ENCODE peak calls at places on chromosomes 11 and 22, in six cellular contexts. N is spleen, L is stomach, K is body of pancreas, O is upper lobe of right lung, M is Caco-2. S is an unnamed sample.

GRCh38 chr22:37199839-37200161 is 11.8 kb upstream of the C1QTNF6 start:
- DNase-seq in N (no peak), L (no peak), K (peak), O (no peak), M (peak), S (no peak)

GRCh38 chr11:68992743-68993255 is 12.0 kb upstream of the MRGPRD start:
- DNase-seq in N (peak), L (no peak), K (no peak), O (peak), M (peak), S (peak)

GRCh38 chr11:34345012-34345804 is 12.6 kb downstream of the ABTB2 start:
- DNase-seq in N (no peak), L (peak), K (peak), O (no peak), M (no peak), S (no peak)

GRCh38 chr11:125128450-125128849 is 17.0 kb upstream of the TMEM218 start:
- DNase-seq in N (no peak), L (no peak), K (no peak), O (no peak), M (no peak), S (no peak)

GRCh38 chr22:43993072-43993760 is 30.9 kb upstream of the PARVB start:
- DNase-seq in N (peak), L (peak), K (peak), O (peak), M (peak), S (peak)

GRCh38 chr11:20093775-20094174 is 66.5 kb downstream of the DBX1 start:
- DNase-seq in N (no peak), L (no peak), K (no peak), O (no peak), M (no peak), S (no peak)

GRCh38 chr11:46392421-46393230 is 1.1 kb upstream of the CHRM4 start:
- DNase-seq in N (peak), L (peak), K (peak), O (peak), M (peak), S (peak)

GRCh38 chr22:39727541-39727940 is 157.0 kb downstream of the CACNA1I start:
- DNase-seq in N (no peak), L (no peak), K (no peak), O (peak), M (peak), S (no peak)

GRCh38 chr22:29820941-29821789 is 16.9 kb downstream of the ASCC2 start:
- DNase-seq in N (no peak), L (peak), K (peak), O (peak), M (peak), S (peak)

GRCh38 chr11:66188580-66188979 is 79.9 kb upstream of the RAB1B start:
- DNase-seq in N (no peak), L (no peak), K (no peak), O (no peak), M (no peak), S (no peak)

GRCh38 chr11:36257351-36257750 is 31.9 kb downstream of the COMMD9 start:
- DNase-seq in N (no peak), L (no peak), K (no peak), O (no peak), M (no peak), S (no peak)

GRCh38 chr11:58608331-58608730 is 14.1 kb upstream of the CNTF start:
- DNase-seq in N (no peak), L (no peak), K (no peak), O (no peak), M (no peak), S (no peak)

GRCh38 chr22:32385681-32386080 is 26.4 kb downstream of the RTCB start:
- DNase-seq in N (no peak), L (no peak), K (no peak), O (no peak), M (no peak), S (no peak)

GRCh38 chr11:80024119-80024518 is 583.3 kb upstream of the TENM4 start:
- DNase-seq in N (no peak), L (no peak), K (no peak), O (no peak), M (no peak), S (no peak)

GRCh38 chr11:128481135-128481534 is 106.2 kb downstream of the ETS1 start:
- DNase-seq in N (no peak), L (no peak), K (no peak), O (no peak), M (no peak), S (no peak)

GRCh38 chr11:134949121-134949591 is 537.1 kb upstream of the B3GAT1 start:
- DNase-seq in N (no peak), L (no peak), K (no peak), O (no peak), M (no peak), S (no peak)

GRCh38 chr22:33401291-33401690 is 343.1 kb upstream of the SYN3 start:
- DNase-seq in N (no peak), L (no peak), K (no peak), O (no peak), M (no peak), S (no peak)

GRCh38 chr11:1508986-1509385 is 22.4 kb upstream of the MOB2 start:
- DNase-seq in N (no peak), L (no peak), K (no peak), O (no peak), M (no peak), S (no peak)

GRCh38 chr11:61725632-61726280 is 26.7 kb upstream of the MYRF start:
- DNase-seq in N (no peak), L (no peak), K (no peak), O (no peak), M (no peak), S (peak)

GRCh38 chr11:2990617-2991476 is 1.3 kb downstream of the NAP1L4 start:
- DNase-seq in N (no peak), L (no peak), K (peak), O (no peak), M (peak), S (peak)

GRCh38 chr11:62477927-62478326 is 59.1 kb downstream of the SCGB1A1 start:
- DNase-seq in N (no peak), L (no peak), K (no peak), O (no peak), M (peak), S (no peak)

GRCh38 chr11:24412722-24413121 is 84.1 kb upstream of the LUZP2 start:
- DNase-seq in N (no peak), L (no peak), K (no peak), O (no peak), M (no peak), S (no peak)

GRCh38 chr11:106105986-106106385 is 28.5 kb downstream of the AASDHPPT start:
- DNase-seq in N (no peak), L (no peak), K (no peak), O (no peak), M (no peak), S (no peak)

GRCh38 chr11:574632-575323 is 1.5 kb upstream of the PHRF1 start:
- DNase-seq in N (peak), L (no peak), K (no peak), O (no peak), M (no peak), S (peak)

GRCh38 chr11:111422494-111423249 is 43.6 kb upstream of the POU2AF1 start:
- DNase-seq in N (peak), L (peak), K (peak), O (peak), M (peak), S (peak)

GRCh38 chr11:113994077-113994954 is 19.4 kb downstream of the HTR3A start:
- DNase-seq in N (peak), L (peak), K (no peak), O (no peak), M (no peak), S (peak)

GRCh38 chr11:90220391-90220790 is 2.5 kb downstream of the CHORDC1 start:
- DNase-seq in N (no peak), L (no peak), K (no peak), O (no peak), M (no peak), S (no peak)

GRCh38 chr22:39469681-39470461 is 13.1 kb downstream of the MGAT3 start:
- DNase-seq in N (no peak), L (no peak), K (no peak), O (no peak), M (peak), S (no peak)

GRCh38 chr11:2206291-2206690 is 34.7 kb upstream of the TH start:
- DNase-seq in N (peak), L (peak), K (peak), O (no peak), M (peak), S (no peak)

GRCh38 chr11:2669926-2670469 is 29.8 kb downstream of the KCNQ1OT1 start:
- DNase-seq in N (no peak), L (peak), K (peak), O (no peak), M (no peak), S (peak)

GRCh38 chr22:33909075-33909458 is 11.2 kb downstream of the LARGE1 start:
- DNase-seq in N (no peak), L (no peak), K (no peak), O (no peak), M (no peak), S (no peak)

GRCh38 chr11:70415176-70415575 is 16.8 kb downstream of the CTTN start:
- DNase-seq in N (no peak), L (no peak), K (no peak), O (no peak), M (no peak), S (no peak)

GRCh38 chr11:113275602-113276001 is 38.8 kb upstream of the TTC12 start:
- DNase-seq in N (no peak), L (no peak), K (no peak), O (no peak), M (no peak), S (no peak)

GRCh38 chr11:116970485-116971292 is 127.5 kb downstream of the SIK3 start:
- DNase-seq in N (no peak), L (no peak), K (no peak), O (no peak), M (no peak), S (no peak)

GRCh38 chr11:82326853-82327252 is 406.8 kb downstream of the FAM181B start:
- DNase-seq in N (no peak), L (no peak), K (no peak), O (no peak), M (no peak), S (no peak)

GRCh38 chr22:30969532-30970355 is 679 bp downstream of the TUG1 start:
- DNase-seq in N (no peak), L (peak), K (peak), O (no peak), M (peak), S (peak)

GRCh38 chr11:68008381-68009337 is 1.5 kb upstream of the ALDH3B1 start:
- DNase-seq in N (peak), L (peak), K (peak), O (peak), M (no peak), S (no peak)

DNA sequence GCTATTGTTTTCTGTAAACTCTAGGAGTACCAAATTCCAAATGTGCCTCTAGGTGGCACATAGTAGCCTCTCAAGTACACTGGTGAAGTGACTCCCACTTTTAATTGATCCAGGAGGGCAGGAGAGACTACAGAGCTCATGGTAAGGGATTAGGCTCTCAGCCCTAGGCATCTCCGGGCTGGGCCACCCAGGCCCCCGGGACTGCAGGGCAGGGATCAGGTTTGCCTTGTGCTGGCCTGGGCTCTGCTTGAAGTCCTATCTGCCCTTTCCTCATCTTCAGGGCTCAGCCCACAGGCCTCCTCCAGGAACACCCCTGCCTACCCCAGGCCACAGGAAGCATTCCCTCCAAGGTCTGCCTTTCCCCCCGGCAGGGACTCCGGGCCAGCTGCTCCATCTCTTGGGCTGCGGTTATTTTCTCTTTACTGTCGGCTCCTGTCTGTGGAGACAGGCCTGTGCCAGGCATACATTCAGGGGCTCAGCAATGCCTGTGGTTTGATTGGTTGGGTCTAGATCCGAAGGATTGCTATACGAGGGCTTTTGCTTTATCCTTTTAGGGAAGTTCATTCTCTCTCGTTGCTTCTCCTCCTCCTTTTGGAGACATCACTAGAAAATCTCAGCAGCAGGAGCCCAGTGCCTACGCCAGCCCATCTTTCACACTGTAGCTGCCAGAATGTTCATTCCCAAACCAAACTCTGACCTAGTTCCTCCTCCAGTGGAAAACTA is 32.8 kb downstream of the PARVA start:
- DNase-seq in N (no peak), L (no peak), K (no peak), O (no peak), M (no peak), S (no peak)
- TF ChIP-seq CTCF in N (no peak), L (no peak), K (no peak), O (peak), M (peak), S (no peak)

DNA sequence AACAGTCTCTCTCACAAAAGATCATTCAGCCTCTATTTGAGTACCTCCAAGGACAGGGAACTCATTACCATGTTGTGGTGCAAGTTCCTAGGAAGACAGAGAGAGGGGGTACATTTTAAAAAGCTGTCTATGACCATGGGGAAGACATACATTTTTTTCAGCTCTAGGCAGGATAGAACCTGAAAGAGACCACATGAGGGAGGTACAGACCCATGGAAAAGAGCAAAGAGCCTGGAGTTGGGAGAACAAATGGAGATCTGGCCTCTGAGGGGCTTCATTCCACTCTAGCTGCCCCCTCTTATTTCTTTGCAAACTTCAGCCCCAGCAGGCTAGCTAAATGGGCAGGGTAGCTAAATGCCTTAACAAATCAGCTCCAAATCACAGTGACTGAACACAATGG is 36.3 kb downstream of the KCNC1 start:
- DNase-seq in N (no peak), L (no peak), K (no peak), O (no peak), M (no peak), S (no peak)
- TF ChIP-seq CTCF in N (no peak), L (no peak), K (no peak), O (no peak), M (no peak), S (no peak)

DNA sequence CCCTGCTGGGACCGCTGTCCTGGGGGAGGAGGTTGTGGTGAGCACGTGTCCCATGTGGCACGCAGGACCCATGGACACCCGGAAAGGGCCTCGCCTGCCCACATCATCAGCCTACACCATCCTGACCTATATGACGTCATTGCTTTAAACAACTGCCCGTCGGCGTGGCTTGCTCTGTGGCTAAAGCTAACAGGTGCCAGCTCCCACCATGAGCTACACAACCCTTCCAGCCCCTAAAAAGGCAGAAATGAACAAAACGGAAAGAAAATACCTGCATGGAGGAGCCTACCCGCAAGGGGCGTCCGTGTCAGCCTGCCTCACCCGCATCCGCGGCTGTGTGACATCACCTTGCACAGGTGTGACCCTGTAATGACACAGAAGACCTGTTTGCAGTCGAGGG is 481.8 kb downstream of the BRD1 start:
- DNase-seq in N (peak), L (no peak), K (no peak), O (peak), M (no peak), S (no peak)
- TF ChIP-seq CTCF in N (no peak), L (no peak), K (no peak), O (no peak), M (no peak), S (no peak)

GRCh38 chr11:9461068-9461759 is 402 bp downstream of the ZNF143 start:
- DNase-seq in N (peak), L (peak), K (peak), O (peak), M (peak), S (peak)
- TF ChIP-seq CTCF in N (no peak), L (no peak), K (no peak), O (no peak), M (no peak), S (no peak)

GRCh38 chr11:75248924-75249256 is 8.3 kb downstream of the TPBGL start:
- DNase-seq in N (peak), L (no peak), K (no peak), O (no peak), M (no peak), S (no peak)
- TF ChIP-seq CTCF in N (peak), L (no peak), K (no peak), O (peak), M (no peak), S (peak)

GRCh38 chr11:40129276-40129675 is 1330.2 kb downstream of the LRRC4C start:
- DNase-seq in N (no peak), L (no peak), K (no peak), O (no peak), M (no peak), S (no peak)

GRCh38 chr11:40130427-40130826 is 1329.0 kb downstream of the LRRC4C start:
- DNase-seq in N (no peak), L (no peak), K (no peak), O (no peak), M (no peak), S (peak)

GRCh38 chr11:40125054-40125453 is 1334.4 kb downstream of the LRRC4C start:
- DNase-seq in N (no peak), L (no peak), K (no peak), O (no peak), M (no peak), S (peak)
- TF ChIP-seq CTCF in N (no peak), L (no peak), K (no peak), O (peak), M (peak), S (peak)

GRCh38 chr11:97136067-97136466 is 746.3 kb downstream of the JRKL start:
- DNase-seq in N (no peak), L (no peak), K (no peak), O (no peak), M (no peak), S (no peak)

GRCh38 chr11:97143463-97143862 is 753.6 kb downstream of the JRKL start:
- DNase-seq in N (no peak), L (no peak), K (no peak), O (no peak), M (no peak), S (no peak)

GRCh38 chr11:97140885-97141494 is 751.2 kb downstream of the JRKL start:
- DNase-seq in N (no peak), L (no peak), K (no peak), O (no peak), M (no peak), S (no peak)
- TF ChIP-seq CTCF in N (peak), L (no peak), K (peak), O (peak), M (peak), S (peak)

S was measured in testis.